ENCODE peak calls at places on chromosomes 6 and 20, in four cellular contexts. One of them, this sample, is unnamed. For H3K9me3, the result is how much of the 10 kb centered on the place peaks cover.

GRCh38 chr20:41509801-41510200 is 108.4 kb downstream of the CHD6 start:
- DNase-seq in SJSA1: no peak
- DNase-seq in AG04450: no peak
- DNase-seq in iPS DF 6.9: no peak
- DNase-seq in this sample: no peak

GRCh38 chr6:43582911-43583310 is 6.9 kb downstream of the POLH start:
- DNase-seq in AG04450: no peak
- DNase-seq in SJSA1: no peak
- DNase-seq in iPS DF 6.9: no peak
- DNase-seq in this sample: no peak

GRCh38 chr6:134840086-134840485 is 109.8 kb downstream of the ALDH8A1 start:
- DNase-seq in iPS DF 6.9: no peak
- DNase-seq in AG04450: no peak
- DNase-seq in SJSA1: no peak
- DNase-seq in this sample: no peak

GRCh38 chr20:9609892-9610502 is 95.6 kb downstream of the LAMP5 start:
- DNase-seq in SJSA1: peak
- DNase-seq in AG04450: peak
- DNase-seq in iPS DF 6.9: peak
- DNase-seq in this sample: no peak

GRCh38 chr20:48154040-48154439 is 368.8 kb upstream of the SULF2 start:
- DNase-seq in iPS DF 6.9: no peak
- DNase-seq in SJSA1: no peak
- DNase-seq in AG04450: no peak
- DNase-seq in this sample: no peak

GRCh38 chr20:23103284-23104018 is 17.3 kb upstream of the CD93 start:
- DNase-seq in AG04450: no peak
- DNase-seq in SJSA1: no peak
- DNase-seq in iPS DF 6.9: no peak
- DNase-seq in this sample: no peak

GRCh38 chr20:33332905-33333456 is 50.0 kb downstream of the BPIFB1 start:
- DNase-seq in AG04450: no peak
- DNase-seq in SJSA1: no peak
- DNase-seq in iPS DF 6.9: no peak
- DNase-seq in this sample: no peak

GRCh38 chr20:10674684-10675455 is 1.1 kb upstream of the JAG1 start:
- DNase-seq in AG04450: no peak
- DNase-seq in iPS DF 6.9: no peak
- DNase-seq in SJSA1: peak
- DNase-seq in this sample: no peak

GRCh38 chr6:119197271-119197670 is 118.8 kb upstream of the FAM184A start:
- DNase-seq in iPS DF 6.9: no peak
- DNase-seq in SJSA1: no peak
- DNase-seq in AG04450: no peak
- DNase-seq in this sample: no peak

GRCh38 chr20:11544029-11544678 is 373.5 kb upstream of the BTBD3 start:
- DNase-seq in AG04450: peak
- DNase-seq in iPS DF 6.9: peak
- DNase-seq in SJSA1: no peak
- DNase-seq in this sample: no peak

GRCh38 chr6:31114970-31115849 is 610 bp downstream of the PSORS1C1 start:
- DNase-seq in SJSA1: no peak
- DNase-seq in iPS DF 6.9: no peak
- DNase-seq in AG04450: no peak
- DNase-seq in this sample: no peak

GRCh38 chr6:115441671-115442070 is 619.0 kb downstream of the FRK start:
- DNase-seq in iPS DF 6.9: no peak
- DNase-seq in AG04450: no peak
- DNase-seq in SJSA1: no peak
- DNase-seq in this sample: no peak

GRCh38 chr6:112245511-112246203 is 8.7 kb downstream of the LAMA4 start:
- DNase-seq in iPS DF 6.9: no peak
- DNase-seq in AG04450: peak
- DNase-seq in SJSA1: no peak
- DNase-seq in this sample: no peak

GRCh38 chr6:82072771-82073170 is 174.8 kb downstream of the IBTK start:
- DNase-seq in AG04450: peak
- DNase-seq in SJSA1: no peak
- DNase-seq in iPS DF 6.9: no peak
- DNase-seq in this sample: no peak

GRCh38 chr6:358847-359246 is 32.7 kb upstream of the IRF4 start:
- DNase-seq in iPS DF 6.9: no peak
- DNase-seq in SJSA1: no peak
- DNase-seq in AG04450: no peak
- DNase-seq in this sample: no peak

GRCh38 chr6:358432-358831 is 33.1 kb upstream of the IRF4 start:
- DNase-seq in AG04450: no peak
- DNase-seq in SJSA1: no peak
- DNase-seq in iPS DF 6.9: no peak
- DNase-seq in this sample: no peak

GRCh38 chr6:357261-357790 is 34.2 kb upstream of the IRF4 start:
- DNase-seq in AG04450: no peak
- DNase-seq in iPS DF 6.9: no peak
- DNase-seq in SJSA1: peak
- DNase-seq in this sample: no peak

GRCh38 chr6:356828-357251 is 34.7 kb upstream of the IRF4 start:
- DNase-seq in AG04450: no peak
- DNase-seq in iPS DF 6.9: no peak
- DNase-seq in SJSA1: peak
- DNase-seq in this sample: no peak

DNA sequence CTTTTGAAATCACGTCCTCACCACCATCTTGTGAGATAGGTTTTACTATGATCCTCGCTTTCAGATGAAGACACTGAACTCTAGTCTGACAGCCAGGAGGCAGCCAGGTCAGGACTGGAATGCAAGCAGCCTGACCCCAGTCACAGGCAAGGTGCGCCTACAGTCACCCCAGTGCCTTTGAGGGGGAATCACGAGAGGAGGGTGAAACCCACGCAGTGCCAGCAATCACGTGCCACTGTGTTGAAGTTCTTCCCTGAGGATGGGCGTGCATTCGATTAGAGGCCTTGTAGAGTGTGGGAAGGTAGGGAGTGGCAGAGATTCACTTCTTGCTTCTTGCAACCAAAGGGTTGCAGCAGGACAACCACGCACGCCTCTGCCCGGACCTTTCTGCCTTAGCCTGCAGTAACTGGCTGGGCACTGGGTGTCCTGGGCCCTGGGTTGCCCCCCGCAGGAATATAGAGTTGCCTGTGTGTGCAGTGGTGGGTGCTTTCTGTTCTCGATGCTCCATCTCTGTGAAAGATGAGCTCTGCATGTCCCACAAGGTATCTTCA is 33.7 kb upstream of the IRF4 start:
- DNase-seq in iPS DF 6.9: no peak
- DNase-seq in AG04450: no peak
- DNase-seq in SJSA1: no peak
- DNase-seq in this sample: no peak
- H3K9me3 ChIP-seq in iPS DF 6.9: under half
- H3K9me3 ChIP-seq in AG04450: half or more
- H3K9me3 ChIP-seq in SJSA1: under half
- H3K9me3 ChIP-seq in this sample: under half

DNA sequence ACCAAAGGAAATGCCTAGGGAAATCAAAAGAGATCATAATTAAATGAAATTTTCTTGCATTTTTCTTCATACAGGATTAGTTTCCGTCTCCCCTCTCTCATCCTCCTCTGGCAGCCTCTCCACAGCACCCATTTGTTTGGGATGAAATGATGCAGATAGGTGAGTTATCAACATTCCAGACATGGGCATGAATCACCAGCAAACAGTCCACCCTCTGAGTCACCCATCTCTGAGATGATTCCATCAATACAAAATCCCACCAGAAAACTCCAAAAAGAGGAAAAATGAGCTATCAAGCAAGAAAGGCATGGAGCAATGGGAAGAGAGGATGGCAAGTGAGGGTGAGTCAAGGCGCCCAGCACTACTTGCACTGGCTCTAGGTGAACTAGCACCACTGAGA is 11.4 kb downstream of the MC3R start:
- DNase-seq in iPS DF 6.9: no peak
- DNase-seq in SJSA1: no peak
- DNase-seq in AG04450: no peak
- DNase-seq in this sample: no peak
- H3K9me3 ChIP-seq in iPS DF 6.9: under half
- H3K9me3 ChIP-seq in SJSA1: under half
- H3K9me3 ChIP-seq in AG04450: under half
- H3K9me3 ChIP-seq in this sample: under half

GRCh38 chr6:78746457-78746856 is 120.9 kb upstream of the IRAK1BP1 start:
- DNase-seq in iPS DF 6.9: no peak
- DNase-seq in AG04450: peak
- DNase-seq in SJSA1: no peak
- DNase-seq in this sample: no peak
- H3K9me3 ChIP-seq in iPS DF 6.9: under half
- H3K9me3 ChIP-seq in AG04450: under half
- H3K9me3 ChIP-seq in SJSA1: under half
- H3K9me3 ChIP-seq in this sample: under half

GRCh38 chr20:49283703-49284625 is 6.1 kb upstream of the ZNFX1 start:
- DNase-seq in AG04450: no peak
- DNase-seq in iPS DF 6.9: no peak
- DNase-seq in SJSA1: no peak
- DNase-seq in this sample: no peak
- H3K9me3 ChIP-seq in AG04450: under half
- H3K9me3 ChIP-seq in iPS DF 6.9: under half
- H3K9me3 ChIP-seq in SJSA1: half or more
- H3K9me3 ChIP-seq in this sample: half or more

GRCh38 chr6:122501475-122501874 is 29.9 kb upstream of the SERINC1 start:
- DNase-seq in AG04450: no peak
- DNase-seq in iPS DF 6.9: no peak
- DNase-seq in SJSA1: no peak
- DNase-seq in this sample: no peak
- H3K9me3 ChIP-seq in AG04450: under half
- H3K9me3 ChIP-seq in iPS DF 6.9: under half
- H3K9me3 ChIP-seq in SJSA1: under half
- H3K9me3 ChIP-seq in this sample: under half

GRCh38 chr6:46932526-46932925 is 10.8 kb upstream of the ADGRF5 start:
- DNase-seq in iPS DF 6.9: no peak
- DNase-seq in SJSA1: no peak
- DNase-seq in AG04450: no peak
- DNase-seq in this sample: no peak
- H3K9me3 ChIP-seq in iPS DF 6.9: under half
- H3K9me3 ChIP-seq in SJSA1: under half
- H3K9me3 ChIP-seq in AG04450: under half
- H3K9me3 ChIP-seq in this sample: under half

DNA sequence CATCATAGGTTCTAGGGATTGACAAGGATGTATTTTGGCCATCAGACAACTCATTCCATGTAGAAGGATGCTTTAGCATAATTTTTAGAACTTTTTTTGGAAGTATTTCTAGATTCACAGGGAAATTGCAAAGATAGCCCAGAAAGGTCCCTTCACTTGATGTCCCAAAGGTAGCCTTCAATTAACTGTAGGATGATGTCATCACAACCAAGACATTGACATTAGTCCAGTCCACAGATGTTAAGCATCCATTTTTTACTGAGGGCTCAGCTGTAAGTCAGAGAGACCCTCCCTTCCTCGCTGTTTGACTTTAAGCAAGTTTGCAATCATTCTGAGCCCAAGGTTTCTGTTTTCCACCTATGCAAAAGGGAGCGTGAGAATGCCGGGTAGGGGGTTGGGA is 126.6 kb downstream of the CDH4 start:
- DNase-seq in AG04450: no peak
- DNase-seq in SJSA1: no peak
- DNase-seq in iPS DF 6.9: no peak
- DNase-seq in this sample: no peak
- H3K9me3 ChIP-seq in AG04450: under half
- H3K9me3 ChIP-seq in SJSA1: under half
- H3K9me3 ChIP-seq in iPS DF 6.9: under half
- H3K9me3 ChIP-seq in this sample: under half

DNA sequence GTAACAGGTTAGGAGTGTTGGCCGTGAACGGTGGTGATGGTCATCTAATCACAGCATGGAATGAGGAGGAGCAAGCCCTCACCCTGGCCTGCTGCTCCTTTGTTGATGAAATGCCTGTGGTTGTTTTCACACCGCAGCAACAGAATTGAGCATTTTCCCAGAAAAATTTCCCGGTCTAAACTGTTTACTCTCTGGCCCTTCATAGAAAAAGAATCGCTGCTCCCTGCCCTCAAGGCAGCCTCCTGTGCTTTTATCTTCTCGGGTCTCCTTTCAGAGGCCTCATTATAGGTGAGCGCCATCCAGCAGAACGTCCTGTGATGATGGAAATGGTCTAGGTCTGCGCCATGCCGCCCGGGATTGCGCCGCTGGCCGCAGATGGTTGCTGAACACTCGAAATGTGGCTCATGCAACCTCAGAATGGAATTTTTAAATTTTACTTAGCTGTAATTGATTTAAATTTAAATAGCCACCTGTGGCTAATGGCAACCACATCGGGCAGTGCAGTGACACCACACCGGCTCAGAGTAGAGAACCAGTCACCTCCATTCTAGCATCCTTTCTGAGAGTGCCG is 30.2 kb downstream of the PHACTR3 start:
- DNase-seq in iPS DF 6.9: no peak
- DNase-seq in SJSA1: peak
- DNase-seq in AG04450: no peak
- DNase-seq in this sample: no peak
- H3K9me3 ChIP-seq in iPS DF 6.9: under half
- H3K9me3 ChIP-seq in SJSA1: under half
- H3K9me3 ChIP-seq in AG04450: under half
- H3K9me3 ChIP-seq in this sample: under half